ENCODE peak calls at places on chromosome 10, in five cellular contexts. Q, C, L, H and E are unnamed samples.
A peak's percentile ranks its signal among the peaks of the same experiment; 100 is the strongest.

GRCh38 chr10:806451-807162 is 117.1 kb upstream of the DIP2C start:
- DNase-seq in H (no peak), Q (no peak), L (no peak), C (no peak), E (no peak)

GRCh38 chr10:20105931-20106330 is 289.7 kb downstream of the PLXDC2 start:
- DNase-seq in Q (no peak), C (no peak), L (no peak), H (no peak), E (no peak)

GRCh38 chr10:127163632-127164031 is 32.8 kb downstream of the INSYN2A start:
- DNase-seq in C (no peak), H (no peak), Q (no peak), L (no peak), E (peak; percentile 38)

GRCh38 chr10:76315240-76315639 is 883.8 kb downstream of the LRMDA start:
- DNase-seq in Q (no peak), C (no peak), H (no peak), L (no peak), E (no peak)

GRCh38 chr10:68156373-68157185 is 47.3 kb downstream of the MYPN start:
- DNase-seq in H (peak; percentile 28), L (peak; percentile 51), Q (peak; percentile 35), C (no peak), E (peak; percentile 19)

GRCh38 chr10:2208106-2208505 is 470.8 kb upstream of the ADARB2 start:
- DNase-seq in H (no peak), C (no peak), Q (no peak), L (no peak), E (no peak)

GRCh38 chr10:15482168-15482567 is 111.1 kb upstream of the FAM171A1 start:
- DNase-seq in H (no peak), C (peak; percentile 52), Q (no peak), L (no peak), E (no peak)

GRCh38 chr10:78640981-78641646 is 427.7 kb upstream of the ZMIZ1 start:
- DNase-seq in C (no peak), H (no peak), Q (no peak), L (no peak), E (no peak)

GRCh38 chr10:69237528-69238159 is 17.5 kb downstream of the HKDC1 start:
- DNase-seq in C (no peak), H (peak; percentile 71), Q (peak; percentile 85), L (peak; percentile 84), E (peak; percentile 87)

GRCh38 chr10:33365871-33366411 is 31.5 kb upstream of the NRP1 start:
- DNase-seq in H (peak; percentile 2), C (peak; percentile 87), L (no peak), Q (no peak), E (peak; percentile 78)

GRCh38 chr10:69362471-69362954 is 54.2 kb downstream of the TACR2 start:
- DNase-seq in L (no peak), H (no peak), Q (peak; percentile 88), C (no peak), E (peak; percentile 60)

GRCh38 chr10:77188511-77188910 is 449.1 kb downstream of the KCNMA1 start:
- DNase-seq in Q (no peak), C (no peak), L (no peak), H (no peak), E (no peak)

GRCh38 chr10:133324198-133324792 is 12.4 kb downstream of the CALY start:
- DNase-seq in L (peak; percentile 40), Q (peak; percentile 58), C (no peak), H (peak; percentile 65), E (no peak)

GRCh38 chr10:124668517-124669051 is 75.6 kb downstream of the FAM53B start:
- DNase-seq in L (no peak), C (no peak), H (no peak), Q (peak; percentile 22), E (no peak)

GRCh38 chr10:77926566-77927342 is at the start of gene DLG5:
- DNase-seq in Q (peak; percentile 73), L (no peak), H (no peak), C (no peak), E (peak; percentile 54)

GRCh38 chr10:109902992-109903947 is 20.0 kb downstream of the XPNPEP1 start:
- DNase-seq in C (no peak), Q (no peak), H (no peak), L (no peak), E (no peak)

GRCh38 chr10:99854860-99855259 is 72.4 kb downstream of the ABCC2 start:
- DNase-seq in Q (no peak), L (no peak), H (no peak), C (peak; percentile 46), E (no peak)

GRCh38 chr10:4331150-4331549 is 494.9 kb upstream of the AKR1E2 start:
- DNase-seq in H (no peak), L (no peak), C (no peak), Q (no peak), E (no peak)

GRCh38 chr10:7896297-7896696 is 78.0 kb downstream of the TAF3 start:
- DNase-seq in C (no peak), H (no peak), Q (no peak), L (no peak), E (no peak)

GRCh38 chr10:94859086-94859485 is 79.4 kb upstream of the CYP2C9 start:
- DNase-seq in Q (no peak), L (no peak), C (no peak), H (no peak), E (no peak)

GRCh38 chr10:29392376-29393021 is 103.6 kb downstream of the LYZL1 start:
- DNase-seq in C (no peak), Q (peak; percentile 34), L (peak; percentile 17), H (peak; percentile 2), E (peak; percentile 38)

GRCh38 chr10:97518601-97519043 is 19.9 kb downstream of the UBTD1 start:
- DNase-seq in H (no peak), C (no peak), L (no peak), Q (no peak), E (no peak)